ENCODE peak calls at places on chromosome 17, in four cellular contexts. F is HepG2, E is GM12878, B is K562. J is an unnamed sample.
A peak's percentile ranks its signal among the peaks of the same experiment; 100 is the strongest.

GRCh38 chr17:82105882-82106696 is 8.1 kb upstream of the FASN start:
- DNase-seq in F (peak; percentile 94), E (peak; percentile 51), B (peak; percentile 67), J (peak; percentile 43)

GRCh38 chr17:16486373-16487250 is 5.4 kb downstream of the LRRC75A start:
- DNase-seq in F (no peak), E (no peak), B (no peak), J (peak; percentile 65)

GRCh38 chr17:253091-253846 is 71.8 kb upstream of the DOC2B start:
- DNase-seq in F (no peak), E (no peak), B (no peak), J (peak; percentile 39)

GRCh38 chr17:68424861-68425260 is 32.4 kb downstream of the WIPI1 start:
- DNase-seq in F (no peak), E (no peak), B (no peak), J (no peak)

GRCh38 chr17:79948918-79949645 is 86.6 kb downstream of the TBC1D16 start:
- DNase-seq in F (no peak), E (no peak), B (no peak), J (peak; percentile 63)

GRCh38 chr17:12627177-12627629 is 38.5 kb upstream of the MYOCD start:
- DNase-seq in F (peak; percentile 57), E (no peak), B (no peak), J (no peak)

GRCh38 chr17:32870969-32871368 is 6.0 kb downstream of the MYO1D start:
- DNase-seq in F (no peak), E (no peak), B (no peak), J (no peak)

GRCh38 chr17:69437475-69437874 is 23.0 kb downstream of the MAP2K6 start:
- DNase-seq in F (no peak), E (no peak), B (no peak), J (peak; percentile 8)

GRCh38 chr17:10836966-10837599 is 804 bp downstream of the PIRT start:
- DNase-seq in F (no peak), E (no peak), B (no peak), J (no peak)

GRCh38 chr17:82241926-82242697 is 13.3 kb downstream of the SLC16A3 start:
- DNase-seq in F (peak; percentile 52), E (no peak), B (peak; percentile 79), J (no peak)

GRCh38 chr17:54891176-54891821 is 9.4 kb upstream of the TOM1L1 start:
- DNase-seq in F (peak; percentile 61), E (no peak), B (peak; percentile 74), J (peak; percentile 52)

GRCh38 chr17:60147553-60148241 is 2.1 kb upstream of the CA4 start:
- DNase-seq in F (no peak), E (no peak), B (no peak), J (no peak)

GRCh38 chr17:16286947-16287562 is 66.2 kb downstream of the CENPV start:
- DNase-seq in F (no peak), E (peak; percentile 51), B (no peak), J (peak; percentile 54)

GRCh38 chr17:64565563-64565962 is 58.8 kb downstream of the CEP95 start:
- DNase-seq in F (no peak), E (no peak), B (no peak), J (no peak)

GRCh38 chr17:1830288-1830687 is 483 bp downstream of the RPA1 start:
- DNase-seq in F (peak; percentile 8), E (no peak), B (peak; percentile 9), J (peak; percentile 49)

GRCh38 chr17:39699818-39700147 is at the start of gene ERBB2:
- DNase-seq in F (peak; percentile 64), E (no peak), B (no peak), J (peak; percentile 67)

GRCh38 chr17:27503636-27504035 is 47.4 kb downstream of the KSR1 start:
- DNase-seq in F (no peak), E (no peak), B (no peak), J (no peak)
- TF ChIP-seq CREB1 in F (no peak), E (no peak), B (no peak), J (no peak)

GRCh38 chr17:81039854-81040758 is 5.2 kb downstream of the BAIAP2 start:
- DNase-seq in F (no peak), E (no peak), B (peak; percentile 20), J (no peak)
- TF ChIP-seq SRF in F (no peak), E (no peak), B (no peak), J (no peak)

GRCh38 chr17:78790552-78790951 is 8.5 kb upstream of the CYTH1 start:
- DNase-seq in F (no peak), E (no peak), B (no peak), J (no peak)

GRCh38 chr17:78787444-78787843 is 5.4 kb upstream of the CYTH1 start:
- DNase-seq in F (no peak), E (no peak), B (peak; percentile 44), J (no peak)

GRCh38 chr17:78788451-78788850 is 6.4 kb upstream of the CYTH1 start:
- DNase-seq in F (no peak), E (no peak), B (no peak), J (no peak)

GRCh38 chr17:78789149-78789662 is 7.1 kb upstream of the CYTH1 start:
- DNase-seq in F (no peak), E (no peak), B (no peak), J (no peak)

DNA sequence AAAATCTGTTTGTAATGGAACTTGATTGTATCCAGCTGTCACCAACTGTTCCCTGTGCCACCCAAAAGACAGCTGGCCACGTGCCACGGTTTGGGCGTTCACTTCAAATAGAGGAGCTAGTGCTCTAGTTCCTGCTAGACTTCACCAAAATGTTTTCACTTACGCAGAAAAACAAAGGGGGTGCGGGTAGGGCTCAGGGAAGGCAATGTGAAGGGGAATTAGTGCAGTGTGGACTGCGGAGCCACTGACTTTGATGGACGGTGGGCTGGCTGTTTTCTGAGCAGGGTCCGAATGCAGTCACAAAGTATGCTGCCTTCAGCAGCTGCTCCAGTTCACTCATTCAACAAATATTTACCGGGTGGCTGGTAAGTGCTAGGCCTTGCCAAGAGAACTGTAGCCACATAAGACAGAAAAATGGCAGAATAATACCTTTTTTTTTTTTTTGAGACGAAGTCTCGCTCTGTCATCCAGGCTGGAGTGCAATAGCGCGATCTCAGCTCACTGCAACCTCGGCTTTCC is 7.6 kb upstream of the CYTH1 start:
- DNase-seq in F (no peak), E (no peak), B (no peak), J (no peak)
- H3K4me3 ChIP-seq in F (no peak overlapping the region), E (no peak overlapping the region), B (no peak overlapping the region), J (no peak overlapping the region)

DNA sequence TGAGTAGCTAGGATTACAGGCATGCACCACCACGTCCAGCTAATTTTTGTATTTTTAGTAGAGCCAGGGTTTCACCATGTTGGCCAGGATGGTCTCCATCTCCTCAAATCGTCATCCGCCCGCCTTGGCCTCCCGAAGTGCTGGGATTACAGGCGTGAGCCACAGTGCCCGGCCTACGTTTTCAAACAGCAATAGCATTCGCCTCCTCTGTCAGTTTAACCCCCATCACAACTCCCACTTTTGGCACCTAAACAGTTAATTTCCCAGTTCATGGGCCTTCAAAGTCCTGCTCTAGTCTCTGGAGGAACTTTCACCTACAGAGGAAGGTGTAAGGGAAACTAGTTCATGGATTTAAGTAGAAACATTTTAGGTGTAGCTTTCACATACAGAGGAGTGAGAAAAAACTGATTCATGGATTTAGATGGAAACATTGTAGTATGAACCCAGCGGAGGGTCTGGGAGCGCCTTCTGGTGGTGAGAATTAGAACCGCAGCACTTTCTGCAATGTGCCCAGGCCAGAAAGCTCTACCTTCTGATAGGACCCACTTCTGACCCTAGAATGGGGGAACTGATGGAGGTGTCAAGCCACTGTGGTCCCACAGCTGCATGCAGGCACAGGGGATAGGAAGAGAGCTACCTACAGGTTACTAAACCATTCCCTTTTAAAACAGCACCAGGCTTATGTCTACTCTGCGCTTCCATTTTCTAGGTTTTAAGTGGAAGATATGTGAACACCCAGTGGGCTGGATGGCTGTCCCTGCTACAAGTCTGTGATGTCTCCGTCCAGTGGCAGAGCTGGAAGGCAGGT is 12.0 kb upstream of the MEOX1 start:
- DNase-seq in F (peak; percentile 67), E (no peak), B (peak; percentile 67), J (peak; percentile 93)
- TF ChIP-seq CREB1 in F (no peak), E (no peak), B (no peak), J (no peak)

DNA sequence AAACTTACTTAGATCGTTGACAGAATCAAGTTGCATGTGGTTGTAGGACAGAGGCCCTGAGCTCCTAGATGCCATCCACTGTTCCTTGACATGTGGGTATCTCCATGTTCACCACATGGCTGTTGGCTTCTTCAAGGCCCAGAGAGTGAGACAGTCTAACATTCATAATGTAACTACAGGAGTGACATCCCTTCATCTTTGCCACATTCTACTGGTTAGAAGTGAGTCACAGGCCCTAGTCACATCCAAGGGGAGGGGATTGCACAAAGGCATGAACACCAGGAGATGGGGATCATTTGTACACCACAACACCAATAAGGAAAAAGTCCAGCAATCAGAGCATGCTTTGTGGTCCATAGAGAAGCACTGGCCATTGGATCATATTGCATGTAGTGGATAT is 56.6 kb downstream of the WSCD1 start:
- DNase-seq in F (no peak), E (no peak), B (no peak), J (no peak)
- TF ChIP-seq SRF in F (no peak), E (no peak), B (no peak), J (no peak)

DNA sequence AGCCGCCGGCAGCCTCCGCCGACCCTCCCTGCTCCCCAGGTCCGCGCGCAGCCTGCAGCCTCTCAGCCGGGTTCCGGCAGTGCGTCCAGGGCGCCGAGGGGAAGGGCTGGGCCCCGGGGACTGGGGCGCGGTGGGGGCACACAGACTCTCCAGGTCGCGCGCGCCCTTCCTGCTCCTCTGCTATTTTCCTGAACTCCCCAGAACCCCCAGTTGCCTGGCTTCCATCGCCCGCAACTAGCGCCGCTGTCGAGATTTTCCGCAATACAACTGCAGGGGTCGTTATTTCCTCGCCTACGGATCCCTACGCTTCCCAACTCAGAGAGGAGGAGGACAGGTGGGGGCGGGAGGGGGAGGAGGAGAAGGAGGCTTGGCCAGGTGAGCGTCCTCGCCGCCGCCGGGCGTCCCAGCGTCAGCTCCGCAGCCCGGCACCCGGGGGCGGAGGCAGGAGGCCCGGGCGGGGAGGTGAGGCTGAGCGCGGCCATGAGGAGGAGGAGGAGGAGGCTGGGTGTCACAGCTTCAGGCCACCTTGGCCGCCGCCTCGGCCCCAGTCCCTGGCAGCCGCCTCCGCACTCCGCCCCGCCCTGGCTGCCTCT is at the start of gene CA10:
- DNase-seq in F (no peak), E (no peak), B (no peak), J (peak; percentile 51)
- H3K4me3 ChIP-seq in F (no peak within 1 kb of the TSS), E (no peak within 1 kb of the TSS), B (no peak within 1 kb of the TSS), J (peak within 1 kb of the TSS; percentile 65)

DNA sequence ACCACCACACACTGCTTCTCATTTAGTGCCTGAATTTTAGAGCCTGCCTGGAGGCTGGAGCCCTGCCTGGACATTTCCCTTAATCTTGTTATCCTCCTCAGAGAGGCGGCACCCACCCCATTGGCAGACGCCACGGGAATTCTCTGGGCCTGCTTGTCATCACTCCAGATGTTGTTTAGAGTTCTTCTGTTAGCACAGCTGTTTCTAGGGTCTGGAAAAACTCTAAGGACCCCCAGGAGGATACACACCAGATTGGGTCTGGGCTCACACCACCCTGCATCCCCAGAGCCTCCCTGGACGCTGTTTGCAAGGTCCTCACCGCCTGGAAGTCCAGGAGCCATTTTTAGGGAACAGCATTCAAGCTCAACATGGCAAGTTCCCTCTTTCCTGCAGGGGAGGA is 565 bp upstream of the XAF1 start:
- DNase-seq in F (no peak), E (no peak), B (no peak), J (no peak)
- TF ChIP-seq CREB1 in F (no peak), E (no peak), B (no peak), J (no peak)

GRCh38 chr17:43085489-43085888 is 39.7 kb downstream of the BRCA1 start:
- DNase-seq in F (peak; percentile 9), E (no peak), B (no peak), J (no peak)
- TF ChIP-seq SRF in F (no peak), E (no peak), B (no peak), J (no peak)